ENCODE peak calls at places on chromosomes 16 and 17, in seven cellular contexts. O is psoas muscle; E is CD8-positive, alpha-beta memory T cell; F is dorsolateral prefrontal cortex; W is IMR-90; M is fibroblast of pulmonary artery; K is K562. I is an unnamed sample.
A peak's percentile ranks its signal among the peaks of the same experiment; 100 is the strongest.

GRCh38 chr16:11151156-11151904 is 104.7 kb downstream of the SOCS1 start:
- DNase-seq in O (no peak), E (no peak), F (peak; percentile 48), W (no peak), M (no peak), K (no peak), I (no peak)

GRCh38 chr17:56325561-56325960 is 172.3 kb downstream of the ANKFN1 start:
- DNase-seq in O (no peak), E (no peak), F (no peak), W (no peak), M (no peak), K (no peak), I (no peak)

GRCh38 chr16:76583466-76583865 is 306.3 kb downstream of the CNTNAP4 start:
- DNase-seq in O (no peak), E (no peak), F (peak; percentile 93), W (no peak), M (peak; percentile 53), K (no peak), I (no peak)

GRCh38 chr17:81851423-81851822 is 8.9 kb downstream of the P4HB start:
- DNase-seq in O (no peak), E (no peak), F (no peak), W (no peak), M (no peak), K (no peak), I (no peak)

GRCh38 chr17:50318551-50319310 is 27.2 kb upstream of the XYLT2 start:
- DNase-seq in O (no peak), E (no peak), F (no peak), W (peak; percentile 19), M (no peak), K (no peak), I (no peak)

GRCh38 chr17:74139120-74139519 is 64.4 kb upstream of the RPL38 start:
- DNase-seq in O (no peak), E (no peak), F (no peak), W (no peak), M (no peak), K (no peak), I (no peak)

GRCh38 chr16:69482410-69482951 is 58.1 kb downstream of the CYB5B start:
- DNase-seq in O (peak; percentile 61), E (no peak), F (peak; percentile 4), W (peak; percentile 27), M (peak; percentile 93), K (no peak), I (no peak)

GRCh38 chr16:89360760-89361435 is 129.5 kb downstream of the ANKRD11 start:
- DNase-seq in O (no peak), E (peak; percentile 58), F (no peak), W (no peak), M (no peak), K (no peak), I (peak; percentile 72)

GRCh38 chr17:59496178-59496577 is 69.2 kb upstream of the DHX40 start:
- DNase-seq in O (no peak), E (no peak), F (no peak), W (no peak), M (no peak), K (no peak), I (no peak)

GRCh38 chr17:68598545-68598961 is 2.6 kb downstream of the FAM20A start:
- DNase-seq in O (no peak), E (no peak), F (no peak), W (no peak), M (no peak), K (no peak), I (no peak)

GRCh38 chr16:79664407-79664806 is 63.9 kb upstream of the MAF start:
- DNase-seq in O (no peak), E (no peak), F (no peak), W (no peak), M (no peak), K (no peak), I (no peak)

DNA sequence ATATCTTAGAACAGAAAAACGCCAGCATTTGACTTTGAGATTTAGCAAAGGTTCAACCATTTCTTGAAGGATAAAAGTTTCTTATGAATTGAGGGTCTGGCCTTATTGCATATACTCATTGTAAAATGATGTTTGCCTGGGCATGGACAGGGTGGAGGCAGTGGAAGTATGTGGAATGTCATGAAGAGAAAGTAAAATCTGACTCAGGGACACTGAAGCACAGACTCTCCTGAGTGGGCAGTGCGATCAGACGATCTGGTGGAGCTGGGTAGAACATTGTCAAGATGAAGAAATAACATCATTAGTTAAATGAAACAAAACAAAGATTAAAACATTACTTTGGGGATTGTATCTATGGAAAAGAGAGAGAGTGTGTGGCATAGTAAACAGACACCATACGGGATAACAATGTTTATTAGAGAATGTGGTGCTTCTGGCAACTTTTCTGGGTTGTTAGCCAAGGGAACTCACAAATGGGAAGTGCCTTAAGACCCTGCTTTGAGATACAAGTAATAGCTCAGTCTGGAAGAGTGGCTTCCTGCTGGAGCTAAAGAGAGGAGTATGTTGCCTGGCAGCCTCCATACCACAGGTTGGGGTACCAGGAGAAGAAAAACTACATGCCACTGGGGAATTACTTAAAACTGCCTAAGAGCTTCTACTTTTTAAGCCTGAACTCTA is 4.5 kb downstream of the MAP3K3 start:
- DNase-seq in O (no peak), E (no peak), F (no peak), W (peak; percentile 34), M (peak; percentile 29), K (no peak), I (no peak)
- H3K4me3 ChIP-seq in O (no peak overlapping the region), E (no peak overlapping the region), F (no peak overlapping the region), W (peak overlapping the region; percentile 21), M (no peak overlapping the region), K (no peak overlapping the region), I (no peak overlapping the region)

GRCh38 chr17:48553837-48554236 is 8.9 kb upstream of the HOXB2 start:
- DNase-seq in O (no peak), E (no peak), F (no peak), W (peak; percentile 34), M (no peak), K (no peak), I (no peak)

GRCh38 chr17:48554412-48555090 is 9.6 kb upstream of the HOXB2 start:
- DNase-seq in O (no peak), E (no peak), F (no peak), W (peak; percentile 27), M (no peak), K (no peak), I (no peak)

GRCh38 chr17:48556534-48557401 is 11.9 kb upstream of the HOXB2 start:
- DNase-seq in O (no peak), E (no peak), F (no peak), W (peak; percentile 57), M (no peak), K (no peak), I (no peak)

GRCh38 chr17:48555183-48555615 is 10.3 kb upstream of the HOXB2 start:
- DNase-seq in O (no peak), E (no peak), F (no peak), W (peak; percentile 99), M (peak; percentile 86), K (peak; percentile 44), I (no peak)

DNA sequence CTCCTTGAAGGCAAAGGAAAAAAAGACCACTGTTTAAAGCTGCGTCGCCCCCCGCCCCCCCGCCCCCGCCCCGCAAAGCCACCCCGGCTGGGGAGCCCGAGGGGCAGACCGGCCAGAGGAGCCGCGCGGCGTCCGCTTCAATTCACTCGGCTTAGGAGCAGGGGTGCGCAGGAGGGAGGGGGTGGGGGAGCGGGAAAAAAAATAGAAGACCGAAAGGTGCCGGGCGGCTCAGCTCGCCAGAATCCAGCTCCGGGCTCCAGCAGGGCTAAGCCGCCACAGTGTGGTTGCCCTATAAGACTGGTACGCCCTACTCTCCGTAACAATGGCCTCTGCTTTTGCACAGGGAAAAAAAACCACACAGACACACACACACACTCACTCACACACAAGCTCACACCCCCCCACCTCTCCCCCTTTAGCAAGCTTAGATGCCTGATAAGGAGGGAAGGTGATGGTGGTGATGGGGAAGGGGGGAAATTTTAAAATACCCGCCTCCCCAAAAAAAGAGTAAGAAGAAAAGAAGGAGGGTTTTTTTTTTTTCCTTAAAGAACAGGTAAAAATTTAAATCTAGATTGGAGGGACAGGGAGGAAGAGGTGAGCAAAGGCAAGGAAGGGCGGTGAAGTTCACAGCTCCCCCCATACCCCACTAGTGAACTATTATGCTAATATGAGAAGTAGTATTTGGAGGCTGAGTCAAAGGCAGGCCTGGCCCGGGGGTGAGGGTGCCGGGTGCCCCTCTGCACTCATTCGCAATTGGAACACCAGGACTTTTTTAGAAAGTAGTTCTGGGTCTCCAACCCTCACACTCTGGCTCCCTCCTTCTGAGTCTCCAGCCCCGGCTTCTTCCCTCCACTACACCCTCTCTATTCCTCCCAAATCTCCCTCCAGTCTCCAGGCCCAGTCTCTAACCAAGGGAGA is 11.0 kb upstream of the HOXB2 start:
- DNase-seq in O (no peak), E (no peak), F (no peak), W (peak; percentile 63), M (no peak), K (peak; percentile 75), I (no peak)
- H3K4me3 ChIP-seq in O (peak overlapping the region; percentile 64), E (no peak overlapping the region), F (no peak overlapping the region), W (peak overlapping the region; percentile 48), M (peak overlapping the region; percentile 43), K (peak overlapping the region; percentile 30), I (no peak overlapping the region)

GRCh38 chr16:85233520-85233919 is 121.2 kb upstream of the CIBAR2 start:
- DNase-seq in O (no peak), E (no peak), F (no peak), W (no peak), M (no peak), K (no peak), I (no peak)

GRCh38 chr16:85234310-85235235 is 122.3 kb upstream of the CIBAR2 start:
- DNase-seq in O (peak; percentile 76), E (no peak), F (no peak), W (peak; percentile 85), M (peak; percentile 73), K (peak; percentile 98), I (no peak)

GRCh38 chr16:85237817-85238216 is 125.5 kb upstream of the CIBAR2 start:
- DNase-seq in O (no peak), E (no peak), F (no peak), W (no peak), M (no peak), K (no peak), I (no peak)

GRCh38 chr16:85238233-85238647 is 126.0 kb upstream of the CIBAR2 start:
- DNase-seq in O (peak; percentile 81), E (no peak), F (no peak), W (peak; percentile 95), M (peak; percentile 91), K (no peak), I (no peak)

GRCh38 chr16:85235988-85236831 is 123.9 kb upstream of the CIBAR2 start:
- DNase-seq in O (no peak), E (no peak), F (no peak), W (no peak), M (no peak), K (no peak), I (no peak)
- H3K4me3 ChIP-seq in O (peak overlapping the region; percentile 51), E (no peak overlapping the region), F (no peak overlapping the region), W (peak overlapping the region; percentile 41), M (peak overlapping the region; percentile 14), K (no peak overlapping the region), I (peak overlapping the region; percentile 43)

GRCh38 chr17:77438241-77439204 is 297.8 kb downstream of the SEC14L1 start:
- DNase-seq in O (no peak), E (no peak), F (no peak), W (no peak), M (no peak), K (no peak), I (no peak)

GRCh38 chr17:77439382-77440013 is 298.7 kb downstream of the SEC14L1 start:
- DNase-seq in O (no peak), E (no peak), F (no peak), W (no peak), M (no peak), K (no peak), I (no peak)

GRCh38 chr17:77441130-77441920 is 300.6 kb downstream of the SEC14L1 start:
- DNase-seq in O (no peak), E (peak; percentile 65), F (no peak), W (no peak), M (no peak), K (no peak), I (peak; percentile 98)

GRCh38 chr17:77442976-77443742 is 302.4 kb downstream of the SEC14L1 start:
- DNase-seq in O (no peak), E (no peak), F (no peak), W (no peak), M (no peak), K (no peak), I (no peak)

GRCh38 chr17:77440571-77440981 is 299.8 kb downstream of the SEC14L1 start:
- DNase-seq in O (peak; percentile 21), E (no peak), F (peak; percentile 38), W (no peak), M (no peak), K (no peak), I (no peak)
- H3K4me3 ChIP-seq in O (no peak overlapping the region), E (peak overlapping the region; percentile 56), F (no peak overlapping the region), W (no peak overlapping the region), M (no peak overlapping the region), K (no peak overlapping the region), I (no peak overlapping the region)